ENCODE peak calls at places on chromosomes 16 and 17, in seven cellular contexts. E is RWPE1, W is thoracic aorta, H is transverse colon, P is MM.1S, B is cardiac muscle cell, T is upper lobe of right lung. J is an unnamed sample.

GRCh38 chr16:89319883-89320716 is 102.6 kb downstream of the ZNF778 start:
- DNase-seq in E (peak; percentile 82), W (peak; percentile 64), H (peak; percentile 38), P (peak; percentile 57), B (peak; percentile 71), T (no peak), J (no peak)

GRCh38 chr16:1762879-1763520 is 8.3 kb downstream of the NME3 start:
- DNase-seq in E (no peak), W (no peak), H (no peak), P (no peak), B (no peak), T (no peak), J (no peak)

GRCh38 chr17:71337903-71338302 is 782.9 kb upstream of the SOX9 start:
- DNase-seq in E (no peak), W (no peak), H (peak; percentile 12), P (no peak), B (peak; percentile 33), T (no peak), J (no peak)

GRCh38 chr16:31350275-31351005 is 4.5 kb upstream of the ITGAX start:
- DNase-seq in E (no peak), W (no peak), H (no peak), P (no peak), B (no peak), T (peak; percentile 67), J (no peak)

GRCh38 chr16:20349615-20350014 is 2.9 kb downstream of the UMOD start:
- DNase-seq in E (no peak), W (no peak), H (no peak), P (no peak), B (no peak), T (no peak), J (no peak)

GRCh38 chr16:85170066-85171003 is 58.1 kb upstream of the CIBAR2 start:
- DNase-seq in E (no peak), W (no peak), H (no peak), P (no peak), B (no peak), T (no peak), J (no peak)

GRCh38 chr16:85429776-85430522 is 183.2 kb upstream of the GSE1 start:
- DNase-seq in E (no peak), W (no peak), H (no peak), P (no peak), B (no peak), T (no peak), J (no peak)

GRCh38 chr17:58156839-58157803 is 8.9 kb downstream of the OR4D1 start:
- DNase-seq in E (no peak), W (no peak), H (peak; percentile 12), P (no peak), B (peak; percentile 9), T (peak; percentile 66), J (no peak)

GRCh38 chr16:8370374-8371015 is 219.8 kb downstream of the TMEM114 start:
- DNase-seq in E (peak; percentile 30), W (no peak), H (peak; percentile 15), P (no peak), B (no peak), T (no peak), J (no peak)

DNA sequence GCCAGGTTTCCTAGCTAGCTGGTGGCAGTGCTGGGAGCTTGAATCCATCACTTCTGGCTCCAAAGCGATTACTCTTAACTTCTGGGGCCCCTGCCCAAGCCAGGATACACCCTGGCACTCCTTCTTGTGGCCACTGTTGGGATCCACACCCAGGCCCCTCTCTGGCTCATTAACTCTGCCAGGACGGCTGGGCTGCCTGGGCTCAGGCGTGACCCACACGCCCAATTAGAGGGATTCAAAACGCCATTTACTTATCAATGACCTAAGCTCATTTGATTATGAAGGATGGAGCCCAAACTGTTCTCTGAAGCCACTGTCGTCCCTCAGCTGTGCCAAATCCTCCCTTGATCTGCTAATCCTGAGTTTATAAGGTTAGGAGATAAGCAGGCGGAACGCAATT is 79.7 kb upstream of the BRD7 start:
- DNase-seq in E (peak; percentile 26), W (no peak), H (no peak), P (no peak), B (no peak), T (no peak), J (no peak)
- TF ChIP-seq CTCF in E (no peak), W (no peak), H (no peak), P (no peak), B (no peak), T (peak; percentile 12), J (no peak)

GRCh38 chr17:42772945-42773289 is 332 bp upstream of the VPS25 start:
- DNase-seq in E (no peak), W (no peak), H (no peak), P (no peak), B (no peak), T (no peak), J (no peak)
- H3K27ac ChIP-seq in E (peak overlapping the region; percentile 83), W (peak overlapping the region; percentile 70), H (peak overlapping the region; percentile 89), P (no peak overlapping the region), B (peak overlapping the region; percentile 41), T (peak overlapping the region; percentile 84), J (peak overlapping the region; percentile 72)

GRCh38 chr16:5031601-5032000 is 2.1 kb downstream of the NAGPA start:
- DNase-seq in E (no peak), W (no peak), H (no peak), P (no peak), B (no peak), T (no peak), J (no peak)
- TF ChIP-seq CTCF in E (no peak), W (no peak), H (no peak), P (no peak), B (no peak), T (no peak), J (no peak)

DNA sequence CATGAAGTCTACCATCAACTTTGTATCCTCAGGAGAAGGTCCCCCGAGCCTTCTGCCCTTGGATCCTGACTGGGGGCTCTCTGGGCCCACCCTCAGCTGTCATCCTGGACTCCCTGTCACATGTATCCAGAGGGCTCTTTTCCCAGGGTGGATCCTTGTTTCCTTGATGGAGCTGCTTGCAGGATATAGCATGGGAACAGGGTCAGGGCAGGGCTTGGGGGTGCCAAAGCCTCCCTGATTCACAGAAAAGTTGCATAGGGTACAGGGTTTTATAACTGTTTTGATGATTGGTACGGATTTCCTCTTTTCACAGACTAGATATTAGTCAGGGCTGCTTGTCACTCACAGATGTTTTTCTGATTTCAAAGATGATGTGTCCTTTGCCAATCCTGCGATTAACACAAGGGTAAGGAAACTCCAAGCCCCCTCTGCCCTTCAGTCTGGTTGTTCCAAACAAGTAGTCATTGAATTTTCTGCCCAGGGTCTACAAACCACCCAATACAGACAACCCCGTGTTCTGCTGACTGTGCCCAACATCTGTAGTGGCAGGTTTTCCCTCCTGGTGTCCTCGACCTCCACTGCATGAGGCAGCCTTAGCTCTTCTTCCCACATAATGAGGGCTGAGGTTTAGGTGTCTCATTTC is 20.6 kb upstream of the SLC35G3 start:
- DNase-seq in E (no peak), W (no peak), H (no peak), P (no peak), B (no peak), T (no peak), J (no peak)
- H3K27ac ChIP-seq in E (no peak overlapping the region), W (no peak overlapping the region), H (peak overlapping the region; percentile 67), P (no peak overlapping the region), B (no peak overlapping the region), T (peak overlapping the region; percentile 53), J (no peak overlapping the region)

GRCh38 chr17:61486135-61487120 is 34.2 kb downstream of the TBX4 start:
- DNase-seq in E (no peak), W (no peak), H (no peak), P (no peak), B (no peak), T (no peak), J (peak; percentile 65)
- TF ChIP-seq CTCF in E (no peak), W (no peak), H (no peak), P (no peak), B (no peak), T (no peak), J (no peak)

GRCh38 chr17:60900688-60901087 is 223.0 kb downstream of the BCAS3 start:
- DNase-seq in E (no peak), W (no peak), H (no peak), P (no peak), B (no peak), T (no peak), J (no peak)
- H3K27ac ChIP-seq in E (peak overlapping the region; percentile 39), W (peak overlapping the region; percentile 78), H (no peak overlapping the region), P (no peak overlapping the region), B (no peak overlapping the region), T (no peak overlapping the region), J (no peak overlapping the region)

GRCh38 chr16:23877107-23878070 is 41.6 kb downstream of the PRKCB start:
- DNase-seq in E (no peak), W (no peak), H (no peak), P (no peak), B (no peak), T (no peak), J (no peak)
- TF ChIP-seq CTCF in E (no peak), W (no peak), H (no peak), P (peak; percentile 23), B (no peak), T (peak; percentile 16), J (no peak)

GRCh38 chr17:48440660-48441059 is 10.6 kb upstream of the SKAP1 start:
- DNase-seq in E (no peak), W (no peak), H (no peak), P (no peak), B (no peak), T (no peak), J (no peak)
- H3K27ac ChIP-seq in E (no peak overlapping the region), W (no peak overlapping the region), H (peak overlapping the region; percentile 22), P (peak overlapping the region; percentile 87), B (peak overlapping the region; percentile 53), T (peak overlapping the region; percentile 7), J (no peak overlapping the region)

J was measured in coronary artery.